ENCODE peak calls at places on chromosomes 3 and 15, in seven cellular contexts. R is bronchial epithelial cell, L is fibroblast of mammary gland, B is suprapubic skin, D is right atrium auricular region, U is AG10803, S is kidney. C is an unnamed sample.

GRCh38 chr3:136713961-136714514 is 38.1 kb downstream of the STAG1 start:
- DNase-seq in R (no peak), L (no peak), B (no peak), D (no peak), U (no peak), S (no peak), C (no peak)

GRCh38 chr15:40050788-40051615 is 12.0 kb upstream of the SRP14 start:
- DNase-seq in R (no peak), L (peak; percentile 18), B (no peak), D (peak; percentile 52), U (peak; percentile 47), S (no peak), C (no peak)

GRCh38 chr3:148023994-148024393 is 614.8 kb downstream of the ZIC1 start:
- DNase-seq in R (no peak), L (peak; percentile 92), B (no peak), D (no peak), U (peak; percentile 82), S (no peak), C (no peak)

GRCh38 chr15:59751552-59752413 is 62.7 kb upstream of the BNIP2 start:
- DNase-seq in R (peak; percentile 42), L (peak; percentile 16), B (no peak), D (no peak), U (peak; percentile 2), S (no peak), C (no peak)

GRCh38 chr3:43919067-43919466 is 228.3 kb downstream of the ABHD5 start:
- DNase-seq in R (peak; percentile 57), L (peak; percentile 53), B (no peak), D (no peak), U (peak; percentile 22), S (no peak), C (no peak)

GRCh38 chr15:86317379-86317745 is 237.7 kb downstream of the AGBL1 start:
- DNase-seq in R (peak; percentile 92), L (no peak), B (no peak), D (no peak), U (peak; percentile 59), S (no peak), C (no peak)

GRCh38 chr3:14510838-14511622 is 29.1 kb downstream of the GRIP2 start:
- DNase-seq in R (no peak), L (no peak), B (peak; percentile 56), D (no peak), U (no peak), S (no peak), C (no peak)

GRCh38 chr15:97904196-97904572 is 56.3 kb upstream of the ARRDC4 start:
- DNase-seq in R (peak; percentile 47), L (peak; percentile 63), B (peak; percentile 70), D (no peak), U (peak; percentile 75), S (peak; percentile 90), C (no peak)

GRCh38 chr3:194900886-194901522 is 215.3 kb downstream of the FAM43A start:
- DNase-seq in R (peak; percentile 53), L (no peak), B (no peak), D (no peak), U (no peak), S (no peak), C (no peak)

GRCh38 chr3:160981217-160981938 is 123.8 kb downstream of the B3GALNT1 start:
- DNase-seq in R (peak; percentile 2), L (peak; percentile 23), B (no peak), D (peak; percentile 58), U (peak; percentile 3), S (no peak), C (peak; percentile 25)

GRCh38 chr3:49248828-49249227 is 28.2 kb downstream of the C3orf62 start:
- DNase-seq in R (peak; percentile 57), L (peak; percentile 42), B (no peak), D (no peak), U (peak; percentile 40), S (no peak), C (no peak)

GRCh38 chr3:126149256-126149902 is 31.0 kb downstream of the ALDH1L1 start:
- DNase-seq in R (no peak), L (no peak), B (no peak), D (no peak), U (no peak), S (no peak), C (no peak)

GRCh38 chr3:10524799-10525301 is 19.5 kb upstream of the ATP2B2 start:
- DNase-seq in R (no peak), L (no peak), B (peak; percentile 27), D (peak; percentile 50), U (no peak), S (no peak), C (no peak)

GRCh38 chr15:95770191-95770590 is 560.3 kb upstream of the NR2F2 start:
- DNase-seq in R (peak; percentile 62), L (no peak), B (no peak), D (no peak), U (peak; percentile 4), S (no peak), C (no peak)

GRCh38 chr3:57158813-57159678 is 6.1 kb downstream of the IL17RD start:
- DNase-seq in R (no peak), L (no peak), B (no peak), D (no peak), U (no peak), S (no peak), C (no peak)

GRCh38 chr3:190014940-190015339 is 105.8 kb downstream of the P3H2 start:
- DNase-seq in R (no peak), L (no peak), B (no peak), D (no peak), U (no peak), S (no peak), C (no peak)

GRCh38 chr3:177624523-177625495 is 427.5 kb upstream of the TBL1XR1 start:
- DNase-seq in R (peak; percentile 44), L (no peak), B (no peak), D (no peak), U (no peak), S (no peak), C (no peak)

GRCh38 chr3:43863966-43864933 is 173.5 kb downstream of the ABHD5 start:
- DNase-seq in R (no peak), L (no peak), B (no peak), D (peak; percentile 18), U (no peak), S (no peak), C (no peak)

GRCh38 chr3:23650371-23651140 is 155.2 kb upstream of the UBE2E1 start:
- DNase-seq in R (peak; percentile 96), L (peak; percentile 96), B (no peak), D (no peak), U (peak; percentile 81), S (no peak), C (no peak)

GRCh38 chr3:192130534-192131132 is 596.7 kb downstream of the FGF12 start:
- DNase-seq in R (peak; percentile 53), L (peak; percentile 61), B (no peak), D (peak; percentile 62), U (peak; percentile 6), S (no peak), C (peak; percentile 52)

GRCh38 chr15:48688493-48688892 is 43.0 kb upstream of the FBN1 start:
- DNase-seq in R (no peak), L (no peak), B (no peak), D (no peak), U (no peak), S (no peak), C (no peak)

GRCh38 chr15:81908111-81908510 is 137.7 kb downstream of the MEX3B start:
- DNase-seq in R (no peak), L (no peak), B (no peak), D (no peak), U (no peak), S (no peak), C (no peak)

DNA sequence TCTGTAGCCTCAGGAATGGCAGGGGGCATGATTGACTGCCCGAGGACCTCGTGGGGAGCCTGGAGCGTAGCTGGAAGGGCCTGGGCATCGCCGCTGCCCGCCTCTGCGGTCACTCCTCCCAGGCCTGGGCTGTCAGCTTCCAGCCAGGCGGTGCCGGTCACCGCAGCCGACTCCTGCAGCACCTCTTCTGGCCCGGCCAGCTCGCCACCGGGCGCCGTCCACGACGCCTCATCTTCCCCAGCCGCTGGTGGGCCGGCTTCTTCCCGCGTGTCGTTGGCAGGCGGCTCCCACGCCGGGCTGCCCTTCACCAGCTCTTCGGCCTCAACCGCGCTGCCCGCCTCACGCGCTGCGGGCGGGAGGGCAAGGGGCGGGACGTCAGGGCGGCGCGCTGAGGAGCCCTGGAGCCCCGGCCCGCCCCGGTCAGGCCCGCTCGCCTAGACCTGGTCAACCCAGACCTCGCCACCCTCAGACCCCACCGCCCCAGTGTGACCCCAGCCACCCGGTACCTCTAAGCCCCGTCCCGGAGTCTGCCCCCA is 1.0 kb downstream of the CSPG5 start:
- DNase-seq in R (no peak), L (no peak), B (peak; percentile 67), D (no peak), U (no peak), S (peak; percentile 76), C (no peak)
- H3K4me3 ChIP-seq in R (peak overlapping the region; percentile 45), L (peak overlapping the region; percentile 33), B (peak overlapping the region; percentile 67), D (peak overlapping the region; percentile 54), U (peak overlapping the region; percentile 41), S (no peak overlapping the region), C (peak overlapping the region; percentile 62)

DNA sequence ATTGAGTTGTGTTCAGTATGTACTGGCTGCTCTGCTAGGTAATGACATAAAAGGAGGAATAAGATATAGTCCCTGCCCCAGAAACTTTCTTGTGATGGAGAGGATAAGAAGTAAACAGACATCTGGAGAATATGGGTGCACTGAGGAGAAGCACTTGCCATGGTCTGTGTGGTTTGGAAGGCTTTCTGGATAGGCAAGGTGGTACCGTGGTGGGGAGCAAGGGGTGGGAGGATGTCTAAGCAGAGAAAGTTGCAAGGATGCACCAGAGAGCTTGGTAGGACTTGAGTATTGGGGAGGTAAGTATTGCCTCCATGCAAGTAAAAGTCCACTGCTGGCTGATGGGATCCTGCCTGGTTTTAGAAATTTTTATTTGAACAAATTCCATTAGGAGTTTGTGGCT is 53.5 kb downstream of the CLSTN2 start:
- DNase-seq in R (no peak), L (no peak), B (no peak), D (no peak), U (no peak), S (no peak), C (no peak)
- H3K4me3 ChIP-seq in R (no peak overlapping the region), L (no peak overlapping the region), B (no peak overlapping the region), D (no peak overlapping the region), U (no peak overlapping the region), S (no peak overlapping the region), C (no peak overlapping the region)

DNA sequence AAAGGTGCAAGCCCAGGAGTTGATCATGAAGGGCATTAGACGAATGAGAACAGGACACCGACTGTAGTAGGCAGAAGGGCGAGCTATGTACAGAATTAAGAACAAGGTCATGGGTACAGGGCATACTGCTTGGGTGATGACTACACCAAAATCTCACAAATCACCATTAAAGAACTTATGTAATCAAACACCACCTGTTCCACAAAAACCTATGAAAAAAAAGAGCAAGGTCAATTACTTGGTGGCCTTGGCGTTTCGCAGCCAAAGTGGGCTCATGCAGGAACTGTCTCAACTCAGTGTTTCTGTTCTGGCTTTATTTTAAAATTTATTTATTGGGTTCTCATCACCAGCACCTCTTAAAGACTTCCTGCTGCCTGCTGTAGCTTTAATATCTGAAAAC is 2.1 kb downstream of the KAT2B start:
- DNase-seq in R (no peak), L (no peak), B (no peak), D (no peak), U (no peak), S (no peak), C (no peak)
- H3K4me3 ChIP-seq in R (no peak overlapping the region), L (no peak overlapping the region), B (peak overlapping the region; percentile 92), D (no peak overlapping the region), U (no peak overlapping the region), S (no peak overlapping the region), C (no peak overlapping the region)

DNA sequence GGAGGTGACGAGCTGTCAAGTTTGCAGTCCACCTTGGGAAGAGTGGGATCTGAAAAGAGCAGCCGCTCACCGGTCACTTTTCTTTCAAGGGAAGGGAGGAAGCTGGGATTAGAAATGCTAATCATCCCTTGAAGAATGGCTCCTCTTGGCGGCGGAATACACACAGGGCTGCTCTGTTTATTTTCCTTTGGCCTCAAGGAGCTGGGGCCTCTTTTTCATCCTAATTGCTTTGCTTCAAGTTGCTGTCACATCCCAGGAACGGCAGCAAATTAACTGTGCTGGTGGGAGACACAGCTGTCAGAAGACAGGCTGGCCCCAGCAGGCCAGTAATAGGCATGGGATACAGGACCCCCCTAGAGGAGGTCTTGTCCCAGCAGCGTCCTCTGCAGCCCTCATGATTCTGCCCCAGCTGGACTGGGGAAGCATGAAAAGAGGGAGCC is 6.7 kb downstream of the KBTBD13 start:
- DNase-seq in R (no peak), L (peak; percentile 26), B (no peak), D (no peak), U (no peak), S (no peak), C (no peak)
- H3K4me3 ChIP-seq in R (no peak overlapping the region), L (no peak overlapping the region), B (no peak overlapping the region), D (no peak overlapping the region), U (no peak overlapping the region), S (no peak overlapping the region), C (no peak overlapping the region)